ENCODE peak calls at places on chromosomes 5 and 9, in nine cellular contexts. Y is GM12878, B is cardiac muscle cell, Z is PC-3, C is ovary, M is upper lobe of right lung, D is colonic mucosa, F is heart right ventricle, K is A673. L is an unnamed sample. For H3K4me1, the result is how much of the 10 kb centered on the place peaks cover.

GRCh38 chr5:23269981-23270380 is 237.4 kb upstream of the PRDM9 start:
- DNase-seq in D (no peak), C (no peak), M (no peak), B (no peak), Y (no peak), F (no peak), K (no peak), Z (peak), L (no peak)

GRCh38 chr5:93503598-93504067 is 77.4 kb downstream of the NR2F1-AS1 start:
- DNase-seq in K (peak), M (no peak), Y (no peak), F (no peak), B (no peak), Z (peak), D (no peak), C (no peak), L (no peak)

GRCh38 chr9:124297553-124297905 is 39.8 kb downstream of the NEK6 start:
- DNase-seq in F (peak), M (peak), Z (peak), B (no peak), Y (no peak), C (peak), D (no peak), K (no peak), L (peak)

GRCh38 chr9:20340161-20340861 is 282.0 kb downstream of the MLLT3 start:
- DNase-seq in D (no peak), Y (no peak), M (no peak), F (no peak), B (no peak), C (no peak), K (no peak), Z (no peak), L (no peak)

GRCh38 chr5:150286820-150287219 is 2.8 kb downstream of the CAMK2A start:
- DNase-seq in D (no peak), Y (no peak), C (no peak), M (no peak), K (no peak), F (no peak), Z (peak), B (peak), L (no peak)

GRCh38 chr5:133703935-133704334 is 91.6 kb upstream of the FSTL4 start:
- DNase-seq in F (no peak), B (no peak), D (no peak), Y (no peak), K (no peak), C (no peak), Z (no peak), M (no peak), L (no peak)

GRCh38 chr5:136590581-136590980 is 225.2 kb upstream of the TRPC7 start:
- DNase-seq in C (no peak), D (no peak), Y (no peak), M (no peak), B (no peak), K (no peak), Z (no peak), F (no peak), L (no peak)

GRCh38 chr9:112169368-112169767 is 5.7 kb downstream of the SUSD1 start:
- DNase-seq in Z (peak), B (no peak), Y (no peak), K (no peak), C (no peak), M (no peak), D (peak), F (no peak), L (no peak)

GRCh38 chr9:133641861-133642595 is 5.9 kb downstream of the DBH start:
- DNase-seq in M (no peak), C (no peak), B (no peak), Z (no peak), D (no peak), F (no peak), Y (no peak), K (no peak), L (no peak)

GRCh38 chr5:71923755-71924154 is 183.5 kb upstream of the MAP1B start:
- DNase-seq in D (no peak), Z (no peak), B (no peak), F (no peak), Y (no peak), M (no peak), K (no peak), C (no peak), L (no peak)

GRCh38 chr9:1580215-1580614 is 434.9 kb upstream of the SMARCA2 start:
- DNase-seq in Y (no peak), B (no peak), Z (no peak), F (no peak), K (no peak), D (no peak), C (no peak), M (no peak), L (no peak)

GRCh38 chr5:52961238-52961637 is 27.9 kb upstream of the ITGA2 start:
- DNase-seq in F (no peak), Y (no peak), B (no peak), D (no peak), C (no peak), Z (no peak), K (peak), M (no peak), L (no peak)

GRCh38 chr5:158758666-158759065 is 341.1 kb downstream of the EBF1 start:
- DNase-seq in D (no peak), K (peak), C (no peak), Y (no peak), B (no peak), M (no peak), F (no peak), Z (peak), L (no peak)

GRCh38 chr5:129103397-129103796 is 8.8 kb downstream of the ISOC1 start:
- DNase-seq in C (no peak), M (no peak), F (no peak), K (no peak), B (no peak), Y (no peak), D (no peak), Z (no peak), L (no peak)

GRCh38 chr5:168607946-168608345 is 28.8 kb upstream of the PANK3 start:
- DNase-seq in D (no peak), B (no peak), M (no peak), Y (no peak), F (no peak), K (no peak), Z (no peak), C (no peak), L (no peak)

GRCh38 chr5:119290161-119290569 is 65.7 kb upstream of the TNFAIP8 start:
- DNase-seq in D (no peak), K (no peak), B (no peak), Y (peak), M (no peak), Z (no peak), C (no peak), F (no peak), L (no peak)

GRCh38 chr5:57221049-57221568 is 47.2 kb downstream of the GPBP1 start:
- DNase-seq in Z (peak), K (peak), F (no peak), C (no peak), B (peak), D (no peak), M (no peak), Y (peak), L (no peak)

GRCh38 chr9:4235951-4236804 is 63.7 kb downstream of the GLIS3 start:
- DNase-seq in C (no peak), M (no peak), D (no peak), F (no peak), K (no peak), Z (peak), Y (no peak), B (no peak), L (no peak)

GRCh38 chr9:109191746-109192145 is 24.7 kb upstream of the FRRS1L start:
- DNase-seq in Y (no peak), C (no peak), D (no peak), M (no peak), F (no peak), Z (no peak), B (no peak), K (no peak), L (no peak)

GRCh38 chr9:108273988-108274387 is 581.8 kb downstream of the ACTL7B start:
- DNase-seq in B (no peak), K (no peak), D (no peak), M (no peak), F (no peak), Y (no peak), Z (no peak), C (no peak), L (no peak)

GRCh38 chr9:107612136-107612535 is 122.6 kb upstream of the KLF4 start:
- DNase-seq in B (peak), Z (no peak), C (peak), Y (no peak), D (peak), F (peak), K (no peak), M (peak), L (peak)

GRCh38 chr5:1555808-1556681 is 32.3 kb upstream of the LPCAT1 start:
- DNase-seq in B (no peak), M (no peak), K (no peak), D (peak), F (no peak), Z (no peak), Y (no peak), C (no peak), L (no peak)

GRCh38 chr9:117772960-117773359 is 68.8 kb downstream of the TLR4 start:
- DNase-seq in Y (no peak), K (peak), C (no peak), F (no peak), D (peak), M (no peak), Z (no peak), B (no peak), L (no peak)

GRCh38 chr9:133121200-133122166 is at the start of gene RALGDS:
- DNase-seq in F (peak), D (peak), M (peak), K (peak), Y (no peak), B (peak), Z (peak), C (peak), L (peak)

GRCh38 chr9:109467936-109468335 is 30.2 kb downstream of the PTPN3 start:
- DNase-seq in Z (no peak), B (no peak), D (no peak), K (peak), F (no peak), Y (no peak), C (no peak), M (no peak), L (no peak)

GRCh38 chr5:55159763-55160492 is at the start of gene GPX8:
- DNase-seq in M (no peak), Y (no peak), B (peak), D (peak), Z (peak), C (peak), K (peak), F (no peak), L (peak)

GRCh38 chr5:150778517-150779396 is at the start of gene SMIM3:
- DNase-seq in F (peak), C (peak), K (peak), D (peak), M (peak), Y (no peak), B (peak), Z (peak), L (peak)

GRCh38 chr9:18907927-18908625 is 124.9 kb downstream of the SAXO1 start:
- DNase-seq in K (no peak), Y (no peak), D (no peak), M (no peak), Z (no peak), C (no peak), F (no peak), B (no peak), L (no peak)

GRCh38 chr9:32344551-32345182 is 39.8 kb upstream of the ACO1 start:
- DNase-seq in M (no peak), D (no peak), Z (no peak), Y (no peak), K (peak), F (no peak), B (no peak), C (no peak), L (no peak)

GRCh38 chr5:27316283-27316675 is 277.9 kb upstream of the CDH9 start:
- DNase-seq in M (no peak), Y (no peak), C (no peak), D (no peak), Z (peak), K (no peak), F (no peak), B (no peak), L (no peak)

GRCh38 chr9:113737414-113738271 is 138.5 kb upstream of the ZNF618 start:
- DNase-seq in D (peak), C (peak), F (no peak), B (peak), M (no peak), Z (peak), Y (no peak), K (peak), L (peak)

GRCh38 chr5:110956280-110956912 is 115.1 kb upstream of the TSLP start:
- DNase-seq in M (no peak), F (no peak), K (no peak), C (no peak), D (no peak), B (no peak), Y (no peak), Z (no peak), L (no peak)

GRCh38 chr5:154302181-154302580 is 111.6 kb downstream of the GALNT10 start:
- DNase-seq in Y (no peak), B (no peak), D (no peak), F (peak), M (peak), Z (no peak), C (peak), K (no peak), L (peak)

GRCh38 chr5:107893642-107894041 is 222.9 kb upstream of the EFNA5 start:
- DNase-seq in B (no peak), D (no peak), F (no peak), Z (no peak), C (no peak), M (no peak), K (peak), Y (no peak), L (no peak)

GRCh38 chr9:126673689-126674364 is 60.1 kb downstream of the LMX1B start:
- DNase-seq in C (peak), F (no peak), Z (peak), Y (no peak), B (peak), M (no peak), K (no peak), D (no peak), L (no peak)

DNA sequence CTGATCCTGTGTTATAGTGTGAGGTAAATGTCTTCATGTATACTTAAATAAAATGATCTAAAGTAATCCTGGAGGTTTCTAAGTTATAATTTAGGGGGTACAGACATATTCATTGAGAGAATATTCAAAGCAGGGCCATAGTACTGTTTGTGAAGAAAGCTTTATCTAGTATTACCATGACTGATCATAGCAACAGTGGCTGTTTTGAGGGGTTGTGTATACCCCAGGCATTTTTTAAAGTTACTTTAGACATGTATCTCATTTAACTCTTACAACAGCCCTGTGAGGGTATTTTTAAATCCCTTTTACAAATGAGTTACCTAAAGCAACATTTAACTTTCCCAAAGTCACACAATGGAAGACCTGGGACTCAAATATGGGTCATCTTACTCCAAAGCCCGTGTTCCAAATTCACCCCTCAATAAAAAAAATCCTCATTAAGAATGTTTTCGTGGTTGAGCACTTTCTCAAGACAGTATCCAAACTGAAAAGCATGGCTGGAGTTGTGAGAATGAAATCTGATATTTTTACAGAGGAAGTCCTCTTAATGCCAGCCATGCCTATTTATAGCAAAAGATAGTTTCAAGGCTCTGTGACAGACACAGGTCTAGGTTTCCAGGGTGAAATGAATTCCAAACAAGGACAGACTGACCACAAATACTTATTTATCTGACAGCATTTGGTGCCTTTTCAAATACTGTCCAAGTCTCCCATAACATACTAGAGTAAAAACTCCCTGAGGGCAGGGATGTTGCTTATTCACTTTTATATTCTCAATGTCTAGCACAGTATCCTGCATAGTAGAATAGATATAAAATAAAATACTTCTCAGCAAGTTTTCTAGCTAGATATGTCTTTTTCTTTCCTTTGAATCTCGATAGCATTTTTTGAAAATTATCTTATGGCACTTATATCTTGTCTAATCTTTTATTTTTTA is 10.4 kb downstream of the STOM start:
- DNase-seq in Y (no peak), F (no peak), Z (no peak), K (peak), D (no peak), B (no peak), C (no peak), M (no peak), L (no peak)
- H3K4me1 ChIP-seq in Y (under half), F (half or more), Z (under half), K (half or more), D (under half), B (under half), C (under half), M (half or more), L (under half)

GRCh38 chr5:74942622-74943286 is 76.6 kb upstream of the FAM169A start:
- DNase-seq in K (no peak), Z (no peak), C (no peak), Y (no peak), M (no peak), F (no peak), B (no peak), D (no peak), L (no peak)

GRCh38 chr5:74945561-74946165 is 79.5 kb upstream of the FAM169A start:
- DNase-seq in D (no peak), F (no peak), K (no peak), M (no peak), Z (no peak), Y (peak), B (no peak), C (no peak), L (no peak)

GRCh38 chr5:74940782-74941363 is 74.7 kb upstream of the FAM169A start:
- DNase-seq in K (no peak), Z (no peak), M (no peak), C (no peak), Y (no peak), F (no peak), D (no peak), B (no peak), L (no peak)

GRCh38 chr5:74946471-74946870 is 80.3 kb upstream of the FAM169A start:
- DNase-seq in K (no peak), C (no peak), D (no peak), M (no peak), F (no peak), Z (no peak), Y (no peak), B (no peak), L (no peak)

DNA sequence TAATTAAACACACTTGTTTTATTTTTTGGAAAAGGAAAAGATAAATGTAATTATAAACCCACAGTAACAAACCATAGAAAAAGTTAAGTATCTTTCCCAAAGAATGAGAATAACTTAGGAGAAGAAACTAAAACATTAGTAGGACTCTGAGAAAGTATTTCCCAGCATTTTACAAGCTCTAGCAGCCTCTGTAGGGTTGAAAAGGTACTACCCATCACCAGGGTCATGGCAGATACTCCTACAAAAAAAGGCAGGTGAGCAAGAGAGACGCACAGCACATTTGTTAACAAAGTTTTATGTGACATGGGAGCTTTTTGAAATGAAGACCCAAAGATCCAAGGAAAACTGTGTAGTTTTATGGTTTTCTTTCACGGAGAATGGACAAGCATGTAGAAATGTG is 77.7 kb upstream of the FAM169A start:
- DNase-seq in M (no peak), F (no peak), B (no peak), Z (no peak), K (no peak), C (no peak), D (no peak), Y (no peak), L (no peak)
- TF ChIP-seq CTCF in M (no peak), F (no peak), B (peak), Z (no peak), K (peak), C (no peak), D (no peak), Y (peak), L (no peak)

DNA sequence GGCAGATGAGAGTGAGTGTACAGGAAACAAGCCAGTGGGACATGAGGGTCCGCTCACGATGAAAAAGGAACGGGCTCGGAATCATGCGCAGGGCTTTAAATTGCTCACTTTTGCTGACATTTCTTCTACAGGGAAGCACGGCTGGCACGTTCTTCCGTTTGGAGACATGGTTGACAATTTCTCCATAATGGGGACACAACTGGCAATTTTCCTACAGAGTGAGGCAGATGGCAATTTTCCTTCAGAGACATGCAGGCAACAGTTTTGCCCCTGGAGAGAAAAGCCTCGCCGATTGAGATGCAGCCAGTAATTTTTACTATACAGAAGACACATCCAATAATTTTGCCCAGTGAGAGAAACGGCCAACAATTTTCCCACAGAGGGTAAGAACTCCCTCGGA is 90.8 kb upstream of the GPR151 start:
- DNase-seq in K (no peak), C (no peak), D (no peak), F (no peak), Y (no peak), Z (no peak), B (no peak), M (no peak), L (no peak)
- H3K27ac ChIP-seq in K (no peak), C (no peak), D (no peak), F (no peak), Y (no peak), Z (no peak), B (no peak), M (no peak), L (no peak)

DNA sequence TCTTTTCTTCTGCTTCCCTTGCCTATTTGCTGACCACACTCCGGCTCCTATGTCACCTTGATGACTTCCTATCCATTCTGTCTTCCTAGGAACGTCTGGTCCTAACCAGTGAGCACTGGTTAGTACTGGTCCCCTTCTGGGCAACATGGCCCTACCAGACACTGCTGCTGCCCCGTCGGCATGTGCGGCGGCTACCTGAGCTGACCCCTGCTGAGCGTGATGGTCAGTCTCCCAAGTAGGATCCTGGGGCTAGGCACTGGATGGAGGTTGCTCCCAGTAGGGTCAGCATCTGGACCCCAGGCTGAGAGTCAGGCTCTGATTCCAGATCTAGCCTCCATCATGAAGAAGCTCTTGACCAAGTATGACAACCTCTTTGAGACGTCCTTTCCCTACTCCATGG is 2.2 kb downstream of the GALT start:
- DNase-seq in C (no peak), M (no peak), B (no peak), Y (no peak), K (no peak), Z (no peak), D (no peak), F (no peak), L (no peak)
- H3K4me1 ChIP-seq in C (under half), M (under half), B (under half), Y (under half), K (under half), Z (under half), D (under half), F (under half), L (under half)

GRCh38 chr9:37511006-37511714 is 25.4 kb downstream of the POLR1E start:
- DNase-seq in Z (peak), D (no peak), C (no peak), M (peak), B (peak), F (no peak), Y (no peak), K (peak), L (no peak)
- TF ChIP-seq CTCF in Z (no peak), D (no peak), C (no peak), M (no peak), B (no peak), F (no peak), Y (peak), K (no peak), L (no peak)

GRCh38 chr5:10726913-10727517 is 34.0 kb downstream of the DAP start:
- DNase-seq in Z (no peak), Y (no peak), M (no peak), B (peak), F (no peak), D (no peak), K (no peak), C (no peak), L (no peak)
- H3K27ac ChIP-seq in Z (peak), Y (no peak), M (peak), B (peak), F (peak), D (no peak), K (no peak), C (no peak), L (peak)

L was measured in uterus.